ENCODE peak calls at places on chromosomes 3 and 15, in ten cellular contexts. J, X, O, M, N, S, P, Z, K and A are unnamed samples.

GRCh38 chr3:45881031-45882022 is 5.0 kb upstream of the CCR9 start:
- DNase-seq in P (peak), K (peak), X (peak), N (no peak), Z (no peak), O (no peak), M (no peak), J (peak), S (peak), A (peak)

GRCh38 chr15:36622247-36622795 is 42.9 kb downstream of the CDIN1 start:
- DNase-seq in P (peak), S (no peak), O (no peak), N (no peak), Z (no peak), X (no peak), J (no peak), K (no peak), M (no peak), A (peak)

GRCh38 chr3:52140000-52140399 is 14.2 kb downstream of the POC1A start:
- DNase-seq in N (peak), P (no peak), M (no peak), Z (no peak), S (no peak), X (no peak), K (no peak), O (no peak), J (no peak), A (no peak)

GRCh38 chr15:92958105-92958504 is 58.0 kb downstream of the CHD2 start:
- DNase-seq in M (no peak), K (peak), X (peak), S (peak), N (no peak), O (no peak), Z (peak), J (peak), P (peak), A (peak)

GRCh38 chr3:122676759-122677158 is 3.9 kb upstream of the PARP14 start:
- DNase-seq in J (no peak), X (no peak), Z (no peak), M (no peak), K (no peak), N (no peak), S (peak), O (no peak), P (no peak), A (peak)

GRCh38 chr3:138835177-138835757 is 539 bp upstream of the PIK3CB start:
- DNase-seq in S (no peak), K (no peak), N (no peak), J (no peak), X (no peak), M (no peak), O (no peak), P (no peak), Z (peak), A (no peak)

GRCh38 chr15:36389107-36389506 is 190.3 kb upstream of the CDIN1 start:
- DNase-seq in X (no peak), Z (no peak), O (no peak), J (no peak), M (no peak), S (no peak), K (no peak), N (no peak), P (no peak), A (no peak)

GRCh38 chr3:69819283-69819682 is 80.0 kb downstream of the MITF start:
- DNase-seq in X (no peak), Z (no peak), P (no peak), N (no peak), S (no peak), O (no peak), M (no peak), J (no peak), K (no peak), A (no peak)

GRCh38 chr15:40506964-40507571 is 36.3 kb downstream of the CHST14 start:
- DNase-seq in Z (peak), K (peak), S (peak), J (peak), X (peak), N (peak), O (peak), M (peak), P (peak), A (peak)

GRCh38 chr15:93047621-93048425 is 41.2 kb downstream of the RGMA start:
- DNase-seq in S (no peak), J (peak), N (no peak), P (no peak), K (no peak), O (peak), X (no peak), Z (no peak), M (no peak), A (no peak)

GRCh38 chr15:92383528-92384326 is 10.0 kb upstream of the ST8SIA2 start:
- DNase-seq in J (no peak), O (no peak), K (peak), S (peak), Z (no peak), N (no peak), X (no peak), M (peak), P (no peak), A (no peak)

GRCh38 chr3:16171009-16171408 is 3.5 kb upstream of the GALNT15 start:
- DNase-seq in Z (no peak), M (no peak), J (no peak), X (no peak), P (peak), K (peak), S (peak), O (no peak), N (no peak), A (no peak)